ENCODE peak calls at places on chromosome 21, in seven cellular contexts. M, Z, U, B, D, S and G are unnamed samples.

GRCh38 chr21:15063821-15064575 is 802 bp downstream of the NRIP1 start:
- DNase-seq in D (no peak), Z (no peak), U (peak; percentile 32), S (peak; percentile 57), M (no peak), B (peak; percentile 91), G (no peak)

GRCh38 chr21:14675774-14676530 is 129.8 kb upstream of the SAMSN1 start:
- DNase-seq in Z (no peak), B (no peak), U (no peak), S (no peak), M (peak; percentile 17), D (no peak), G (no peak)

GRCh38 chr21:30340714-30341573 is 3.5 kb upstream of the KRTAP27-1 start:
- DNase-seq in B (no peak), M (no peak), S (peak; percentile 63), Z (peak; percentile 81), D (no peak), U (no peak), G (no peak)

GRCh38 chr21:22231013-22231412 is 1232.8 kb downstream of the NCAM2 start:
- DNase-seq in S (no peak), Z (peak; percentile 27), B (no peak), U (no peak), D (no peak), M (no peak), G (no peak)

GRCh38 chr21:42830456-42831455 is 48.6 kb downstream of the WDR4 start:
- DNase-seq in S (peak; percentile 16), U (no peak), M (no peak), D (no peak), Z (no peak), B (peak; percentile 73), G (no peak)

GRCh38 chr21:20875741-20876140 is 122.5 kb upstream of the NCAM2 start:
- DNase-seq in S (peak; percentile 14), Z (no peak), M (no peak), U (no peak), D (no peak), B (no peak), G (no peak)

GRCh38 chr21:45534591-45535331 is 7.5 kb downstream of the SLC19A1 start:
- DNase-seq in Z (no peak), S (no peak), D (no peak), B (peak; percentile 84), M (no peak), U (no peak), G (no peak)

GRCh38 chr21:28641731-28642130 is 350.9 kb downstream of the LTN1 start:
- DNase-seq in M (no peak), S (no peak), Z (no peak), U (no peak), B (no peak), D (no peak), G (no peak)

GRCh38 chr21:26169061-26169610 is 1.4 kb downstream of the APP start:
- DNase-seq in U (peak; percentile 70), M (peak; percentile 37), D (peak; percentile 12), S (peak; percentile 56), B (no peak), Z (no peak), G (no peak)

GRCh38 chr21:41777934-41778815 is 11.3 kb upstream of the RIPK4 start:
- DNase-seq in S (peak; percentile 81), M (no peak), U (peak; percentile 84), D (no peak), Z (peak; percentile 83), B (peak; percentile 98), G (peak; percentile 59)

GRCh38 chr21:43209575-43210453 is 41.0 kb downstream of the CRYAA start:
- DNase-seq in Z (no peak), S (no peak), B (peak; percentile 83), U (no peak), M (no peak), D (no peak), G (no peak)

GRCh38 chr21:45148316-45149000 is 74.1 kb downstream of the ADARB1 start:
- DNase-seq in D (no peak), U (no peak), M (no peak), B (peak; percentile 60), S (no peak), Z (no peak), G (no peak)